ENCODE peak calls at places on chromosomes 2 and 18, in six cellular contexts. F is foreskin fibroblast, H is IMR-90, G is endodermal cell, U is MM.1S, O is choroid plexus epithelial cell. P is an unnamed sample.

GRCh38 chr2:172380436-172381274 is 46.7 kb upstream of the ITGA6 start:
- DNase-seq in H (no peak), U (no peak), G (peak; percentile 94), F (no peak), O (peak; percentile 11), P (no peak)

GRCh38 chr2:68187329-68187728 is 29.6 kb downstream of the PNO1 start:
- DNase-seq in F (no peak), U (no peak), O (no peak), H (no peak), G (no peak), P (no peak)

GRCh38 chr2:237859533-237860272 is at the start of gene RAMP1:
- DNase-seq in U (no peak), F (peak; percentile 51), G (peak; percentile 69), O (no peak), H (peak; percentile 17), P (peak; percentile 14)

GRCh38 chr2:240229603-240230423 is 89.4 kb upstream of the OTOS start:
- DNase-seq in F (peak; percentile 42), H (peak; percentile 56), U (no peak), G (no peak), O (peak; percentile 49), P (peak; percentile 76)

GRCh38 chr2:159960413-159960812 is 102.0 kb downstream of the PLA2R1 start:
- DNase-seq in G (no peak), H (peak; percentile 85), U (no peak), F (peak; percentile 82), O (peak; percentile 93), P (peak; percentile 88)

GRCh38 chr2:141341444-141341843 is 789.4 kb downstream of the LRP1B start:
- DNase-seq in F (peak; percentile 90), O (peak; percentile 95), G (no peak), U (no peak), H (peak; percentile 99), P (peak; percentile 72)

GRCh38 chr2:85277416-85278158 is 50.2 kb downstream of the TGOLN2 start:
- DNase-seq in H (peak; percentile 89), O (peak; percentile 82), G (no peak), F (peak; percentile 92), U (no peak), P (peak; percentile 83)

GRCh38 chr18:79942211-79942610 is 9.2 kb downstream of the SLC66A2 start:
- DNase-seq in F (no peak), G (peak; percentile 19), H (no peak), O (no peak), U (no peak), P (no peak)

GRCh38 chr18:23945416-23946079 is 69.0 kb upstream of the TTC39C start:
- DNase-seq in G (no peak), F (no peak), H (no peak), U (no peak), O (no peak), P (no peak)

GRCh38 chr2:217125004-217125403 is 265.1 kb upstream of the TNP1 start:
- DNase-seq in U (no peak), O (no peak), F (no peak), H (no peak), G (no peak), P (no peak)

GRCh38 chr2:222424729-222425671 is 657 bp downstream of the SGPP2 start:
- DNase-seq in H (no peak), O (no peak), F (peak; percentile 22), G (peak; percentile 69), U (peak; percentile 14), P (no peak)

GRCh38 chr18:22822024-22822423 is 111.1 kb upstream of the RBBP8 start:
- DNase-seq in O (peak; percentile 84), U (no peak), H (peak; percentile 78), F (peak; percentile 43), G (peak; percentile 85), P (peak; percentile 83)

GRCh38 chr2:26572589-26572988 is 68.6 kb downstream of the CIB4 start:
- DNase-seq in U (no peak), O (no peak), G (peak; percentile 68), H (no peak), F (no peak), P (no peak)

GRCh38 chr2:64750001-64750816 is 96.5 kb upstream of the SERTAD2 start:
- DNase-seq in G (peak; percentile 70), H (peak; percentile 33), O (peak; percentile 35), F (peak; percentile 79), U (peak; percentile 39), P (peak; percentile 58)

GRCh38 chr2:171347591-171348032 is 86.2 kb downstream of the METTL8 start:
- DNase-seq in U (no peak), H (peak; percentile 93), G (no peak), O (peak; percentile 93), F (peak; percentile 76), P (peak; percentile 88)

GRCh38 chr2:11799826-11800225 is 53.4 kb downstream of the LPIN1 start:
- DNase-seq in F (no peak), O (no peak), U (no peak), G (peak; percentile 20), H (no peak), P (no peak)

GRCh38 chr2:223654384-223654915 is 52.3 kb upstream of the SCG2 start:
- DNase-seq in F (peak; percentile 16), H (peak; percentile 77), O (peak; percentile 76), U (no peak), G (no peak), P (peak; percentile 63)

GRCh38 chr2:71071681-71072398 is 3.4 kb downstream of the NAGK start:
- DNase-seq in F (no peak), H (no peak), U (peak; percentile 67), G (peak; percentile 52), O (peak; percentile 17), P (no peak)

GRCh38 chr2:85707304-85707703 is 13.1 kb downstream of the GNLY start:
- DNase-seq in G (peak; percentile 82), O (peak; percentile 97), F (peak; percentile 95), H (peak; percentile 94), U (peak; percentile 89), P (peak; percentile 96)

GRCh38 chr2:226483143-226483542 is 316.5 kb downstream of the IRS1 start:
- DNase-seq in U (no peak), O (peak; percentile 86), H (no peak), F (no peak), G (no peak), P (no peak)

GRCh38 chr2:96772903-96773675 is 12.4 kb downstream of the CNNM4 start:
- DNase-seq in F (no peak), G (no peak), H (no peak), O (no peak), U (no peak), P (no peak)

GRCh38 chr2:197803033-197803444 is 1.4 kb upstream of the PLCL1 start:
- DNase-seq in H (peak; percentile 63), U (peak; percentile 71), G (peak; percentile 56), F (peak; percentile 76), O (peak; percentile 79), P (peak; percentile 76)

GRCh38 chr2:95231723-95232122 is 24.4 kb downstream of the ZNF892 start:
- DNase-seq in G (peak; percentile 97), U (peak; percentile 55), H (peak; percentile 55), O (peak; percentile 64), F (peak; percentile 91), P (peak; percentile 84)

GRCh38 chr2:191748050-191748449 is 70.1 kb downstream of the NABP1 start:
- DNase-seq in H (peak; percentile 39), G (no peak), U (no peak), F (peak; percentile 67), O (peak; percentile 46), P (peak; percentile 31)

GRCh38 chr2:191746306-191746705 is 68.4 kb downstream of the NABP1 start:
- DNase-seq in H (no peak), G (no peak), U (no peak), O (no peak), F (peak; percentile 88), P (no peak)

GRCh38 chr2:191748528-191749180 is 70.7 kb downstream of the NABP1 start:
- DNase-seq in H (peak; percentile 24), U (peak; percentile 58), G (no peak), O (peak; percentile 55), F (peak; percentile 33), P (peak; percentile 29)

GRCh38 chr2:191749181-191749540 is 71.2 kb downstream of the NABP1 start:
- DNase-seq in H (no peak), O (no peak), U (no peak), F (no peak), G (no peak), P (no peak)

DNA sequence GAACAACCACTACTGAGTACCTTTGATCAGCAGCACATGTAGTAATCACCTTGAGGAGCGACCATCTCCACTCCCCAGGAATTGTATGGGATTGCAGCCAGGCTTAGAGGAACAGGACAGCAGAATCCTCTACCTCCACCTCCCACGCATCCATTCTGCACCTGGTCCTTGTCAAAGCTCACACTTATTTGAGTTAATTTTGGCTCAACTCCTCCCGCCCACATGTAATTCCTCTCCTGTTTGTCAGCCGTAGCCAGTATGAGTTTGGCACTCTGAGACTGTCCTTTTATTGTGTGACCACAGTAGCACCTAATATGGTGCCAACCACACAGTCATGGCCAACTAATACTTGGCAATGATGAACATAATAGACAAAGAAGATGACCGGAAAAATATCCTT is 68.9 kb downstream of the NABP1 start:
- DNase-seq in H (no peak), U (no peak), O (no peak), G (no peak), F (peak; percentile 27), P (no peak)
- TF ChIP-seq CTCF in H (no peak), U (no peak), O (no peak), G (no peak), F (no peak), P (no peak)

GRCh38 chr2:101972621-101973434 is 18.9 kb upstream of the IL1R2 start:
- DNase-seq in H (peak; percentile 76), G (no peak), U (no peak), O (peak; percentile 97), F (peak; percentile 96), P (peak; percentile 97)
- H3K4me3 ChIP-seq in H (no peak overlapping the region), G (no peak overlapping the region), U (no peak overlapping the region), O (no peak overlapping the region), F (no peak overlapping the region), P (no peak overlapping the region)

GRCh38 chr18:46772396-46772795 is 15.5 kb upstream of the ST8SIA5 start:
- DNase-seq in F (no peak), H (no peak), U (no peak), O (no peak), G (peak; percentile 65), P (no peak)
- TF ChIP-seq CTCF in F (no peak), H (no peak), U (no peak), O (peak; percentile 4), G (peak; percentile 57), P (no peak)

GRCh38 chr2:33184026-33184425 is 237.3 kb downstream of the LTBP1 start:
- DNase-seq in O (no peak), G (no peak), U (no peak), F (no peak), H (no peak), P (no peak)

GRCh38 chr2:33177627-33178026 is 230.9 kb downstream of the LTBP1 start:
- DNase-seq in G (no peak), O (no peak), F (no peak), H (peak; percentile 62), U (no peak), P (no peak)

GRCh38 chr2:33178209-33178608 is 231.5 kb downstream of the LTBP1 start:
- DNase-seq in H (no peak), O (no peak), G (no peak), F (no peak), U (no peak), P (no peak)

GRCh38 chr2:33180915-33181314 is 234.2 kb downstream of the LTBP1 start:
- DNase-seq in G (no peak), F (no peak), H (no peak), O (no peak), U (no peak), P (no peak)

DNA sequence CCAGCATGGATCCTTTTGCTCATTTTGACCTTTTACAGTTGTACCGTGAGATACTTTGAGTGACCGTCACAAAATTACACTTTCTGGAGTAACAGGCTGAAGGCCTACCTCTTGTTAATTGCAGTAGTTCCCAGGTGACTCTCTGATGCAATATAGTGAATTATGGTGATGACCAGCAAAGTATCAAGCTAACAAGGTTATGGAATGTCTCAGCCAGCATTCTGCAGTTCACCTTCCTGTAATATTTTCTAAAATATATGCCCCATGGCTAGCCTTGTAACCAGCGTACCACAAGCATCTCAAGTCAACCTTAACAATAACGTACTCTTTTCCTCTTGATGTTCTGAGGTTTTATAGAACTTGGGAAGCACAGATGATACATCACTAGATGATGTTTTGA is 234.7 kb downstream of the LTBP1 start:
- DNase-seq in H (no peak), G (no peak), U (no peak), O (no peak), F (no peak), P (no peak)
- H3K4me3 ChIP-seq in H (no peak overlapping the region), G (no peak overlapping the region), U (no peak overlapping the region), O (no peak overlapping the region), F (no peak overlapping the region), P (no peak overlapping the region)

P was measured in cardiac fibroblast.